ENCODE peak calls at places on chromosome 10, in six cellular contexts. One of them, this sample, is unnamed.

GRCh38 chr10:106958591-106959328 is 205.7 kb downstream of the SORCS1 start:
- DNase-seq in transverse colon: no peak
- DNase-seq in MM.1S: no peak
- DNase-seq in AG04450: no peak
- DNase-seq in psoas muscle: no peak
- DNase-seq in heart left ventricle: no peak
- DNase-seq in this sample: no peak

GRCh38 chr10:61529208-61529607 is 76.0 kb upstream of the TMEM26 start:
- DNase-seq in transverse colon: no peak
- DNase-seq in AG04450: no peak
- DNase-seq in MM.1S: no peak
- DNase-seq in heart left ventricle: no peak
- DNase-seq in psoas muscle: no peak
- DNase-seq in this sample: no peak

GRCh38 chr10:71131508-71132088 is 80.8 kb upstream of the UNC5B start:
- DNase-seq in transverse colon: no peak
- DNase-seq in psoas muscle: no peak
- DNase-seq in heart left ventricle: no peak
- DNase-seq in MM.1S: no peak
- DNase-seq in AG04450: no peak
- DNase-seq in this sample: no peak

GRCh38 chr10:93334901-93335312 is 147.2 kb downstream of the MYOF start:
- DNase-seq in heart left ventricle: no peak
- DNase-seq in psoas muscle: no peak
- DNase-seq in transverse colon: no peak
- DNase-seq in MM.1S: no peak
- DNase-seq in AG04450: no peak
- DNase-seq in this sample: no peak

GRCh38 chr10:50439806-50440205 is 183.9 kb downstream of the SGMS1 start:
- DNase-seq in MM.1S: no peak
- DNase-seq in psoas muscle: no peak
- DNase-seq in AG04450: no peak
- DNase-seq in heart left ventricle: no peak
- DNase-seq in transverse colon: no peak
- DNase-seq in this sample: no peak

GRCh38 chr10:35412336-35412735 is 76.0 kb downstream of the CCNY start:
- DNase-seq in transverse colon: no peak
- DNase-seq in psoas muscle: no peak
- DNase-seq in MM.1S: no peak
- DNase-seq in heart left ventricle: no peak
- DNase-seq in AG04450: no peak
- DNase-seq in this sample: no peak

GRCh38 chr10:7243873-7244272 is 167.0 kb downstream of the SFMBT2 start:
- DNase-seq in AG04450: no peak
- DNase-seq in psoas muscle: no peak
- DNase-seq in heart left ventricle: no peak
- DNase-seq in MM.1S: peak; percentile 50
- DNase-seq in transverse colon: no peak
- DNase-seq in this sample: no peak

GRCh38 chr10:3330687-3331086 is 158.1 kb upstream of the PITRM1 start:
- DNase-seq in heart left ventricle: no peak
- DNase-seq in AG04450: peak; percentile 16
- DNase-seq in psoas muscle: peak; percentile 59
- DNase-seq in MM.1S: no peak
- DNase-seq in transverse colon: no peak
- DNase-seq in this sample: no peak

GRCh38 chr10:133158756-133159610 is 1.0 kb upstream of the KNDC1 start:
- DNase-seq in MM.1S: no peak
- DNase-seq in heart left ventricle: no peak
- DNase-seq in transverse colon: no peak
- DNase-seq in AG04450: no peak
- DNase-seq in psoas muscle: no peak
- DNase-seq in this sample: no peak

GRCh38 chr10:69807696-69808095 is 6.0 kb downstream of the COL13A1 start:
- DNase-seq in heart left ventricle: no peak
- DNase-seq in AG04450: no peak
- DNase-seq in MM.1S: no peak
- DNase-seq in transverse colon: no peak
- DNase-seq in psoas muscle: no peak
- DNase-seq in this sample: no peak

GRCh38 chr10:131514454-131514853 is 202.9 kb upstream of the TCERG1L start:
- DNase-seq in heart left ventricle: no peak
- DNase-seq in transverse colon: no peak
- DNase-seq in AG04450: no peak
- DNase-seq in MM.1S: no peak
- DNase-seq in psoas muscle: no peak
- DNase-seq in this sample: no peak

GRCh38 chr10:59991661-59992060 is 85.3 kb upstream of the CCDC6 start:
- DNase-seq in MM.1S: no peak
- DNase-seq in AG04450: no peak
- DNase-seq in transverse colon: peak; percentile 55
- DNase-seq in psoas muscle: no peak
- DNase-seq in heart left ventricle: no peak
- DNase-seq in this sample: peak; percentile 31

GRCh38 chr10:6313107-6313895 is 110.6 kb downstream of the PFKFB3 start:
- DNase-seq in transverse colon: no peak
- DNase-seq in heart left ventricle: no peak
- DNase-seq in AG04450: no peak
- DNase-seq in MM.1S: no peak
- DNase-seq in psoas muscle: no peak
- DNase-seq in this sample: no peak

GRCh38 chr10:71974489-71975011 is 10.4 kb downstream of the CHST3 start:
- DNase-seq in AG04450: no peak
- DNase-seq in heart left ventricle: no peak
- DNase-seq in MM.1S: no peak
- DNase-seq in transverse colon: no peak
- DNase-seq in psoas muscle: peak; percentile 89
- DNase-seq in this sample: no peak

GRCh38 chr10:120824864-120825263 is 26.3 kb upstream of the WDR11 start:
- DNase-seq in AG04450: no peak
- DNase-seq in psoas muscle: no peak
- DNase-seq in transverse colon: peak; percentile 13
- DNase-seq in heart left ventricle: no peak
- DNase-seq in MM.1S: peak; percentile 21
- DNase-seq in this sample: no peak

GRCh38 chr10:128051548-128051947 is 74.7 kb downstream of the MKI67 start:
- DNase-seq in MM.1S: no peak
- DNase-seq in psoas muscle: no peak
- DNase-seq in transverse colon: no peak
- DNase-seq in heart left ventricle: no peak
- DNase-seq in AG04450: no peak
- DNase-seq in this sample: no peak

GRCh38 chr10:60315311-60315710 is 74.4 kb downstream of the ANK3 start:
- DNase-seq in MM.1S: no peak
- DNase-seq in transverse colon: no peak
- DNase-seq in psoas muscle: no peak
- DNase-seq in AG04450: no peak
- DNase-seq in heart left ventricle: no peak
- DNase-seq in this sample: no peak

GRCh38 chr10:120917521-120918250 is 66.5 kb downstream of the WDR11 start:
- DNase-seq in AG04450: no peak
- DNase-seq in psoas muscle: no peak
- DNase-seq in heart left ventricle: no peak
- DNase-seq in transverse colon: no peak
- DNase-seq in MM.1S: no peak
- DNase-seq in this sample: no peak

GRCh38 chr10:22539579-22540160 is 174.7 kb downstream of the PIP4K2A start:
- DNase-seq in transverse colon: no peak
- DNase-seq in MM.1S: no peak
- DNase-seq in AG04450: no peak
- DNase-seq in heart left ventricle: no peak
- DNase-seq in psoas muscle: no peak
- DNase-seq in this sample: no peak

GRCh38 chr10:96765406-96766240 is 45.3 kb upstream of the PIK3AP1 start:
- DNase-seq in psoas muscle: peak; percentile 77
- DNase-seq in MM.1S: peak; percentile 65
- DNase-seq in AG04450: no peak
- DNase-seq in transverse colon: peak; percentile 86
- DNase-seq in heart left ventricle: peak; percentile 57
- DNase-seq in this sample: peak; percentile 94

GRCh38 chr10:34397324-34397723 is 417.8 kb downstream of the PARD3 start:
- DNase-seq in psoas muscle: no peak
- DNase-seq in heart left ventricle: no peak
- DNase-seq in MM.1S: no peak
- DNase-seq in AG04450: no peak
- DNase-seq in transverse colon: no peak
- DNase-seq in this sample: no peak

GRCh38 chr10:17353568-17353967 is 100.8 kb downstream of the ST8SIA6 start:
- DNase-seq in MM.1S: no peak
- DNase-seq in heart left ventricle: no peak
- DNase-seq in AG04450: no peak
- DNase-seq in psoas muscle: no peak
- DNase-seq in transverse colon: no peak
- DNase-seq in this sample: no peak

GRCh38 chr10:118799779-118800178 is 45.0 kb upstream of the CACUL1 start:
- DNase-seq in MM.1S: no peak
- DNase-seq in heart left ventricle: no peak
- DNase-seq in transverse colon: no peak
- DNase-seq in AG04450: no peak
- DNase-seq in psoas muscle: no peak
- DNase-seq in this sample: no peak

GRCh38 chr10:86655596-86655995 is 1.2 kb downstream of the OPN4 start:
- DNase-seq in heart left ventricle: no peak
- DNase-seq in AG04450: no peak
- DNase-seq in transverse colon: peak; percentile 1
- DNase-seq in psoas muscle: no peak
- DNase-seq in MM.1S: no peak
- DNase-seq in this sample: no peak

GRCh38 chr10:3542185-3542611 is 242.8 kb downstream of the KLF6 start:
- DNase-seq in heart left ventricle: no peak
- DNase-seq in AG04450: no peak
- DNase-seq in MM.1S: no peak
- DNase-seq in transverse colon: no peak
- DNase-seq in psoas muscle: no peak
- DNase-seq in this sample: no peak

GRCh38 chr10:43408710-43409384 is at the start of gene HNRNPF:
- DNase-seq in AG04450: peak; percentile 81
- DNase-seq in heart left ventricle: peak; percentile 96
- DNase-seq in psoas muscle: peak; percentile 97
- DNase-seq in MM.1S: peak; percentile 96
- DNase-seq in transverse colon: peak; percentile 96
- DNase-seq in this sample: peak; percentile 94

GRCh38 chr10:68111580-68111979 is 2.3 kb downstream of the MYPN start:
- DNase-seq in AG04450: no peak
- DNase-seq in MM.1S: no peak
- DNase-seq in psoas muscle: no peak
- DNase-seq in heart left ventricle: peak; percentile 42
- DNase-seq in transverse colon: no peak
- DNase-seq in this sample: no peak
- H3K4me3 ChIP-seq in AG04450: no peak overlapping the region
- H3K4me3 ChIP-seq in MM.1S: no peak overlapping the region
- H3K4me3 ChIP-seq in psoas muscle: peak overlapping the region; percentile 75
- H3K4me3 ChIP-seq in heart left ventricle: peak overlapping the region; percentile 19
- H3K4me3 ChIP-seq in transverse colon: no peak overlapping the region
- H3K4me3 ChIP-seq in this sample: no peak overlapping the region

GRCh38 chr10:62652564-62652963 is 152.0 kb upstream of the ADO start:
- DNase-seq in MM.1S: no peak
- DNase-seq in AG04450: no peak
- DNase-seq in transverse colon: no peak
- DNase-seq in psoas muscle: no peak
- DNase-seq in heart left ventricle: no peak
- DNase-seq in this sample: no peak
- H3K9me3 ChIP-seq in MM.1S: no peaks in the 10 kb centered on the region
- H3K9me3 ChIP-seq in AG04450: peaks cover 2% of the 10 kb centered on the region
- H3K9me3 ChIP-seq in transverse colon: no peaks in the 10 kb centered on the region
- H3K9me3 ChIP-seq in psoas muscle: no peaks in the 10 kb centered on the region
- H3K9me3 ChIP-seq in heart left ventricle: no peaks in the 10 kb centered on the region
- H3K9me3 ChIP-seq in this sample: no peaks in the 10 kb centered on the region

GRCh38 chr10:126135939-126136595 is 239.7 kb downstream of the FANK1 start:
- DNase-seq in heart left ventricle: no peak
- DNase-seq in MM.1S: no peak
- DNase-seq in transverse colon: no peak
- DNase-seq in AG04450: no peak
- DNase-seq in psoas muscle: no peak
- DNase-seq in this sample: no peak

GRCh38 chr10:126133082-126133620 is 236.8 kb downstream of the FANK1 start:
- DNase-seq in psoas muscle: no peak
- DNase-seq in AG04450: no peak
- DNase-seq in heart left ventricle: no peak
- DNase-seq in MM.1S: no peak
- DNase-seq in transverse colon: no peak
- DNase-seq in this sample: no peak

GRCh38 chr10:126137557-126138221 is 241.3 kb downstream of the FANK1 start:
- DNase-seq in MM.1S: no peak
- DNase-seq in psoas muscle: no peak
- DNase-seq in AG04450: no peak
- DNase-seq in heart left ventricle: no peak
- DNase-seq in transverse colon: no peak
- DNase-seq in this sample: no peak

GRCh38 chr10:126133906-126134703 is 237.7 kb downstream of the FANK1 start:
- DNase-seq in AG04450: peak; percentile 79
- DNase-seq in psoas muscle: no peak
- DNase-seq in heart left ventricle: no peak
- DNase-seq in MM.1S: no peak
- DNase-seq in transverse colon: no peak
- DNase-seq in this sample: no peak

DNA sequence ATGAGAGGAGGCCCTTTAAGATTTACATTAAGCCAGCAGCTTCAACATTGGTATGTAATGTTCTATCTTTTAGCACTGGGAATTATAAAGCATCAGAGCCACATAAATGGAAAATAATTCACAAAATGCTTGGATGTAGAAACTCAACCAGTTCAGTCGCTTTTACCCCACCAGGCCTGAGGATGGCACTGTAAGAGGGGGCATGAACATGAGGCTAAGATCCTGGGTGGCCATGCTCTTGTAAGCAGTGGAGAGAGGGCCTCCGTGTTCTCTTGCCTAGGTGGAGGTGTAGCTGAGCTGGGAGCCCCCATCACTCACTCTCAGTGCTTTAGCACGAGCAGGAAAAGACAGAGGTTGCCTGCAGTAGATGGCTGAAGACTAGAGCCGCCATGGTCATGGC is 238.8 kb downstream of the FANK1 start:
- DNase-seq in heart left ventricle: no peak
- DNase-seq in psoas muscle: no peak
- DNase-seq in AG04450: no peak
- DNase-seq in transverse colon: no peak
- DNase-seq in MM.1S: no peak
- DNase-seq in this sample: no peak
- TF ChIP-seq CTCF in heart left ventricle: no peak
- TF ChIP-seq CTCF in psoas muscle: no peak
- TF ChIP-seq CTCF in AG04450: peak; percentile 28
- TF ChIP-seq CTCF in transverse colon: no peak
- TF ChIP-seq CTCF in MM.1S: no peak
- TF ChIP-seq CTCF in this sample: no peak

GRCh38 chr10:31602541-31603244 is 283.7 kb downstream of the ZEB1 start:
- DNase-seq in psoas muscle: peak; percentile 95
- DNase-seq in AG04450: no peak
- DNase-seq in MM.1S: no peak
- DNase-seq in transverse colon: peak; percentile 58
- DNase-seq in heart left ventricle: peak; percentile 94
- DNase-seq in this sample: peak; percentile 79
- H3K4me3 ChIP-seq in psoas muscle: peak overlapping the region; percentile 83
- H3K4me3 ChIP-seq in AG04450: peak overlapping the region; percentile 72
- H3K4me3 ChIP-seq in MM.1S: peak overlapping the region; percentile 69
- H3K4me3 ChIP-seq in transverse colon: peak overlapping the region; percentile 64
- H3K4me3 ChIP-seq in heart left ventricle: peak overlapping the region; percentile 69
- H3K4me3 ChIP-seq in this sample: peak overlapping the region; percentile 17

GRCh38 chr10:82924711-82925110 is 1049.7 kb downstream of the NRG3 start:
- DNase-seq in psoas muscle: no peak
- DNase-seq in AG04450: no peak
- DNase-seq in MM.1S: no peak
- DNase-seq in heart left ventricle: no peak
- DNase-seq in transverse colon: no peak
- DNase-seq in this sample: no peak
- H3K9me3 ChIP-seq in psoas muscle: no peaks in the 10 kb centered on the region
- H3K9me3 ChIP-seq in AG04450: no peaks in the 10 kb centered on the region
- H3K9me3 ChIP-seq in MM.1S: no peaks in the 10 kb centered on the region
- H3K9me3 ChIP-seq in heart left ventricle: no peaks in the 10 kb centered on the region
- H3K9me3 ChIP-seq in transverse colon: no peaks in the 10 kb centered on the region
- H3K9me3 ChIP-seq in this sample: peaks cover 11% of the 10 kb centered on the region

GRCh38 chr10:114304566-114305421 is 65.7 kb downstream of the VWA2 start:
- DNase-seq in AG04450: no peak
- DNase-seq in transverse colon: peak; percentile 62
- DNase-seq in psoas muscle: no peak
- DNase-seq in heart left ventricle: peak; percentile 54
- DNase-seq in MM.1S: peak; percentile 45
- DNase-seq in this sample: peak; percentile 70
- TF ChIP-seq CTCF in AG04450: peak; percentile 68
- TF ChIP-seq CTCF in transverse colon: peak; percentile 45
- TF ChIP-seq CTCF in psoas muscle: peak; percentile 20
- TF ChIP-seq CTCF in heart left ventricle: peak; percentile 57
- TF ChIP-seq CTCF in MM.1S: peak; percentile 78
- TF ChIP-seq CTCF in this sample: no peak